ENCODE peak calls at places on chromosomes 5 and 9, in six cellular contexts. C, I, J, H, G and T are unnamed samples.

GRCh38 chr5:115209279-115209678 is 39.6 kb upstream of the TRIM36 start:
- DNase-seq in J (peak), I (no peak), C (peak), G (peak), H (no peak), T (no peak)

GRCh38 chr9:124216474-124217176 is 41.1 kb upstream of the NEK6 start:
- DNase-seq in I (no peak), H (no peak), G (no peak), C (no peak), J (no peak), T (no peak)

GRCh38 chr5:152102057-152102456 is 177.4 kb upstream of the GLRA1 start:
- DNase-seq in H (no peak), C (no peak), G (no peak), I (no peak), J (no peak), T (no peak)

GRCh38 chr5:131209506-131210191 is 38.9 kb downstream of the LYRM7 start:
- DNase-seq in G (peak), C (no peak), H (no peak), J (no peak), I (no peak), T (no peak)

GRCh38 chr5:36369092-36369737 is 67.5 kb upstream of the RANBP3L start:
- DNase-seq in G (no peak), I (no peak), J (no peak), C (peak), H (no peak), T (no peak)

GRCh38 chr5:147472669-147473131 is 37.2 kb downstream of the DPYSL3 start:
- DNase-seq in J (peak), H (no peak), G (no peak), I (no peak), C (no peak), T (no peak)

GRCh38 chr9:8579661-8580060 is 780.1 kb upstream of the DMAC1 start:
- DNase-seq in J (no peak), G (peak), C (no peak), H (no peak), I (no peak), T (no peak)

GRCh38 chr5:153752890-153753289 is 262.4 kb downstream of the GRIA1 start:
- DNase-seq in H (no peak), J (no peak), G (no peak), I (no peak), C (no peak), T (no peak)

GRCh38 chr5:67095346-67095871 is 101.2 kb downstream of the CD180 start:
- DNase-seq in J (peak), I (no peak), C (peak), G (no peak), H (no peak), T (no peak)

GRCh38 chr9:79477955-79478751 is 93.6 kb upstream of the TLE4 start:
- DNase-seq in G (peak), H (peak), J (peak), C (peak), I (peak), T (peak)

GRCh38 chr9:117574099-117574498 is 130.1 kb upstream of the TLR4 start:
- DNase-seq in H (no peak), C (no peak), I (no peak), G (peak), J (no peak), T (no peak)

GRCh38 chr9:92170848-92171247 is 55.6 kb upstream of the SPTLC1 start:
- DNase-seq in H (no peak), J (no peak), G (no peak), C (no peak), I (no peak), T (no peak)

GRCh38 chr5:139445325-139446170 is 6.2 kb upstream of the DNAJC18 start:
- DNase-seq in C (peak), H (no peak), I (no peak), J (peak), G (peak), T (no peak)

DNA sequence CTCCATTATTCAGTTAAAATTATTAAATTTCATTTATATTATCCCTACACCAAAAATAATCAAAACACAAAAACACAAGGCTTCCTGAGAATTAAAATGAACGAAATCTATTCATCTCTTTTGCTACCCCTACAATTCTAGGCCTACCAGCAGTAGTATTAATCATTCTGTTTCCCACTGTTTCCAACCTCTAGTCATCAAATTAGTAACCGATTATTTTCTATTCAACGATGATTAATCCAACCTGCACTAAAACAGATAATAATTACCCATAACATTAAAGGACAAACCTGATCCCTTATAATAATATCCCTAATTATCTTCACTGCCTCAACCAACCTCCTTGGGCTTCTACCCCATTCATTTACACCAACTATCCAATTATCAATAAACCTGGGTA is 86.0 kb downstream of the INSL6 start:
- DNase-seq in H (no peak), C (no peak), I (no peak), G (no peak), J (no peak), T (no peak)
- H4K91ac ChIP-seq in H (no peak), C (no peak), I (no peak), G (no peak), J (no peak), T (no peak)

DNA sequence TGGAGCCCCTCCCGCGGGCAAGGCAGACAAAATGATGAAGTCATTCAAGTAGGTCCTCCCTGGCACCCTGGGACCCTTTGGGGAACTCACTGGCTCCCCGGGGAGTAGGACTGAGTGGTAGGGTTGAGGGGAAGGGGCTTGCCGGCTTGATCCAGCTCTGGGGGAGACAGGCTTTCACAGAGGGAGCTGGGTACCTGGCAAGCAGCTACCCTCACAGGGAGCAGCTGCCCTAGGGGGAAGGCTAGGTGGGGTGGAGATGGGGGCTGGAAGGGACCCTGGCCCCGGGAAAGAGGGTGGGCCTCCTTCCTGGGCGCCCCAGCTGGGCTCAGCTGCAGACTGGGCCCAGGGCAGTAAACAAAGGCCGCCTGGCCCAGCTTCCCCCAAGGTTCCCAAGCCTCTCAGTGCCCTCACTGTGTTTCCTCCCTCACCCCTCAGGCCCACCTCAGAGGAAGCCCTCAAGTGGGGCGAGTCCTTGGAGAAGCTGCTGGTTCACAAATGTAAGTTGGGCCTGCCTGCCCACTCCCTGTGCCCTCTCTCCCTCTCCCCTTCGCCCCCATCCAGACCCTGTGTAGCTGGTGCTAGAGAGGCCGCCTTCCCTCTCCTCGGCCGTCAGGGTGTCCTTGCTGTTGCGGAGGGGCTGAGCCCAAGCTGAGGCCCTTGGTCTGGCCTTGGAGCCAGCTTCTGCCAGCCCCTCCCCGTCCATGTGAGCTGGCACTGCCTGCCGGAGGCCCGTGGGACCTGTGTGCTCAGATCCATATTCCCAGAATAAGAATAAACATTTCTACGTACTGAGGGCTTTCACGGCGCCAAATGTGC is 131.2 kb downstream of the RGS3 start:
- DNase-seq in G (no peak), I (no peak), C (no peak), H (no peak), J (peak), T (no peak)
- H2AK5ac ChIP-seq in G (peak), I (no peak), C (peak), H (peak), J (peak), T (peak)

DNA sequence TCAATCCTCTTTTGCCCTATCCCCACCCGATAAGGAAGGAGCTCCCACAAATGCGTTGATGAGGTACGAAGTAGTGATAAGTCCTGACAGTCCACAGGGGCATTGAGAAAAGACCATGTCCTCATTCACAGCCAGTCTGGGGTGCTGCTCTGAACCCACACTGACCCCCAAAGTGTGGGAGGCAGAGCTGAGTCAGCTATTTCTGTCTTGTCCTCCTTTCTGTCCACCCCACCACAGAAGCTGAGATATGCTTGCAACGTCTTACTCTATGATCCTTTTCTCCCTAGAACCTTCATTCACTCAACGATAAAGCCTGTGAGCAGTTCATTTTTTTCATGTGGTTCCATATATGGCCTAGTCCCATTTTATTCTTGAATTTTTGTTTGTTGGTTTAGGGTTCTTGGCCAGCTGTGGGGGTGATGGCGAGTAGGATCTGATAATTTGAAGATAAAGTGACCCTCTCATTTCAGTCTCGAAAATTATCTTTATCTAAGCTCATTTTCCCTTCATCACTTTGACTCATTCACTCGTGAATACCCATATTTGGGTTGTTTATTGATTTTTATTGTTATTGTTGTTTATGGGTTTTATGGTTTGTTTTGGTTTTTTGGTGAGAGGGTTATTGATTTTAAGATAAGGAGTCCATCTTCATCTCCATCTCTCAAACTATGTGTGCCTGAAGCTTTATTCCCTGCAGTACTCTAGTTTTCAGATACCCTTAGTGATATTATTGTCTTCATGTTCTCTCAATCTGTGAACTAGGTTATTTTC is 58.5 kb upstream of the ZNF366 start:
- DNase-seq in G (no peak), I (no peak), C (no peak), H (no peak), J (no peak), T (no peak)
- H4K8ac ChIP-seq in G (peak), I (no peak), C (no peak), H (no peak), J (no peak), T (no peak)

DNA sequence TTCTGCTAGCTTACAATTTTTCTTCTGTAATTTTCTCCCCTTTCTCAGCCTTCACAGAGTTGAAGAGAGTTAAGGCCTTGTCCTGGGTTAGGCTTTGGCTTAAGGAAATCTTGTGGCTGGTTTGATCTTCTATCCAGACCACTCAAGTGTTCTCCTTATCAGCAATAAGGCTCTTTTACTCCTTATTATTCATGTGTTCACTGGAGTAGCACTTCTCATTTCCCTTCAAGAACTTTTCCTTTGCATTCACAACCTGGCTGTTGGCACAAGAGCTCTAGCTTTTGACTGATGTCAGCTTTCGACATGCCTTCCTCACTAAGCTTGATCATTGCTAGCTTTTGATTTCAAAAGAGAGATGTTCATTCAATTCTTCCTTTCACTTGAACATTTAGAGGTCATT is 86.9 kb upstream of the ALDH1B1 start:
- DNase-seq in I (no peak), H (no peak), C (no peak), G (no peak), J (no peak), T (no peak)
- H4K91ac ChIP-seq in I (no peak), H (no peak), C (no peak), G (no peak), J (no peak), T (no peak)